ENCODE peak calls at places on chromosome 2, in nine cellular contexts. B is activated gamma-delta T cell treated with Interleukin-2 at 50 U/mL for 16 hours; C is endodermal cell; F is left kidney; W is heart left ventricle; M is stimulated activated CD4-positive, alpha-beta T cell treated with anti-CD3 and anti-CD28 coated beads, Interleukin-1b, Interleukin-23, amount 100 ng/mL, for 4 hours; D is mucosa of gallbladder; H is SW 1271; V is mesothelial cell of epicardium. Z is an unnamed sample.

GRCh38 chr2:137287934-137288639 is 522.7 kb downstream of the THSD7B start:
- DNase-seq in H (no peak), W (no peak), B (no peak), F (no peak), D (no peak), V (no peak), C (no peak), M (no peak), Z (no peak)

GRCh38 chr2:109282865-109283264 is 153.9 kb downstream of the SH3RF3 start:
- DNase-seq in B (no peak), F (no peak), H (no peak), V (no peak), D (no peak), M (no peak), C (no peak), W (no peak), Z (no peak)

GRCh38 chr2:133718688-133719201 is 150.5 kb upstream of the NCKAP5 start:
- DNase-seq in M (no peak), W (peak), H (no peak), V (no peak), D (no peak), F (peak), C (no peak), B (no peak), Z (no peak)

GRCh38 chr2:238846503-238847431 is 1.1 kb upstream of the TWIST2 start:
- DNase-seq in W (no peak), F (peak), M (no peak), B (no peak), V (no peak), H (no peak), C (peak), D (no peak), Z (no peak)

GRCh38 chr2:84971799-84972790 is 1.1 kb downstream of the KCMF1 start:
- DNase-seq in F (peak), V (peak), B (peak), W (peak), D (peak), C (peak), M (peak), H (peak), Z (peak)

GRCh38 chr2:1745171-1746023 is 1.1 kb upstream of the PXDN start:
- DNase-seq in V (no peak), C (peak), F (no peak), M (no peak), D (peak), W (no peak), B (no peak), H (no peak), Z (no peak)

GRCh38 chr2:37415128-37415817 is 70.8 kb downstream of the QPCT start:
- DNase-seq in M (no peak), D (no peak), W (no peak), H (peak), V (no peak), B (no peak), F (peak), C (peak), Z (no peak)

GRCh38 chr2:174681983-174682577 is 82.2 kb downstream of the CHRNA1 start:
- DNase-seq in C (peak), B (peak), D (no peak), M (no peak), W (peak), V (no peak), F (peak), H (no peak), Z (peak)

GRCh38 chr2:206289391-206289790 is 14.9 kb downstream of the ZDBF2 start:
- DNase-seq in M (no peak), B (no peak), W (no peak), C (no peak), D (no peak), F (no peak), V (no peak), H (no peak), Z (no peak)

GRCh38 chr2:28296243-28296642 is 96.4 kb upstream of the FOSL2 start:
- DNase-seq in B (no peak), F (no peak), V (no peak), C (no peak), M (no peak), D (no peak), H (peak), W (no peak), Z (no peak)

GRCh38 chr2:2557448-2557847 is 226.4 kb upstream of the MYT1L start:
- DNase-seq in M (no peak), C (no peak), W (no peak), D (no peak), F (no peak), B (no peak), V (no peak), H (no peak), Z (no peak)

GRCh38 chr2:150214626-150215025 is 272.8 kb downstream of the RND3 start:
- DNase-seq in C (peak), B (no peak), M (no peak), F (peak), W (no peak), H (no peak), V (no peak), D (no peak), Z (no peak)

GRCh38 chr2:71852141-71852711 is 295.4 kb downstream of the CYP26B1 start:
- DNase-seq in H (no peak), M (no peak), C (peak), F (peak), B (no peak), W (no peak), D (no peak), V (peak), Z (no peak)

GRCh38 chr2:696463-696862 is 19.3 kb upstream of the TMEM18 start:
- DNase-seq in B (no peak), C (no peak), H (no peak), M (no peak), V (no peak), W (no peak), D (no peak), F (no peak), Z (no peak)

GRCh38 chr2:109370399-109370990 is 241.5 kb downstream of the SH3RF3 start:
- DNase-seq in V (no peak), C (no peak), H (no peak), W (peak), M (no peak), D (no peak), B (no peak), F (no peak), Z (no peak)

GRCh38 chr2:20247084-20247483 is 22.2 kb upstream of the SDC1 start:
- DNase-seq in B (no peak), M (no peak), H (no peak), W (no peak), V (no peak), C (peak), F (no peak), D (no peak), Z (no peak)

GRCh38 chr2:7933665-7934064 is 748.2 kb upstream of the ID2 start:
- DNase-seq in D (no peak), H (no peak), F (no peak), B (no peak), C (no peak), M (no peak), W (no peak), V (no peak), Z (no peak)

GRCh38 chr2:33291278-33292013 is 185.0 kb upstream of the RASGRP3 start:
- DNase-seq in V (no peak), B (no peak), H (no peak), F (peak), W (no peak), C (no peak), M (no peak), D (peak), Z (no peak)

GRCh38 chr2:19574788-19575260 is 216.4 kb upstream of the OSR1 start:
- DNase-seq in H (no peak), F (peak), M (no peak), B (no peak), W (peak), V (peak), D (peak), C (no peak), Z (no peak)

GRCh38 chr2:216653931-216654365 is 20.7 kb downstream of the IGFBP2 start:
- DNase-seq in V (no peak), H (no peak), C (no peak), D (no peak), M (no peak), F (peak), W (no peak), B (no peak), Z (no peak)

GRCh38 chr2:26164231-26164630 is 8.7 kb upstream of the GAREM2 start:
- DNase-seq in C (peak), H (no peak), V (no peak), B (no peak), M (no peak), F (no peak), W (peak), D (peak), Z (no peak)

GRCh38 chr2:43000242-43001054 is 208.1 kb upstream of the HAAO start:
- DNase-seq in D (no peak), V (no peak), M (no peak), C (peak), H (no peak), B (no peak), W (no peak), F (no peak), Z (no peak)

GRCh38 chr2:46943881-46944798 is 28.5 kb upstream of the MCFD2 start:
- DNase-seq in H (no peak), B (peak), C (no peak), W (no peak), M (peak), V (no peak), D (no peak), F (no peak), Z (peak)

GRCh38 chr2:200471324-200471848 is 38.5 kb downstream of the KCTD18 start:
- DNase-seq in H (peak), C (no peak), W (no peak), V (no peak), F (peak), D (no peak), B (peak), M (peak), Z (no peak)

GRCh38 chr2:239058746-239059145 is 210.9 kb downstream of the TWIST2 start:
- DNase-seq in V (no peak), H (no peak), C (no peak), D (no peak), B (no peak), W (no peak), M (no peak), F (no peak), Z (no peak)

GRCh38 chr2:61426267-61426897 is 44.5 kb downstream of the USP34 start:
- DNase-seq in M (peak), C (peak), H (peak), V (no peak), F (peak), W (no peak), B (peak), D (peak), Z (peak)

GRCh38 chr2:160343404-160343803 is 143.3 kb upstream of the ITGB6 start:
- DNase-seq in H (no peak), M (no peak), B (no peak), C (no peak), D (no peak), W (no peak), V (no peak), F (peak), Z (no peak)

GRCh38 chr2:62149708-62150107 is 46.2 kb upstream of the B3GNT2 start:
- DNase-seq in H (no peak), B (no peak), D (no peak), W (no peak), C (no peak), F (peak), V (no peak), M (no peak), Z (no peak)

GRCh38 chr2:44167311-44167907 is 1.3 kb upstream of the PPM1B start:
- DNase-seq in B (no peak), H (no peak), W (no peak), M (no peak), V (no peak), D (no peak), F (no peak), C (no peak), Z (no peak)

GRCh38 chr2:47250576-47251403 is 95.7 kb upstream of the STPG4 start:
- DNase-seq in V (no peak), H (no peak), W (no peak), F (peak), M (no peak), C (no peak), D (no peak), B (no peak), Z (no peak)

GRCh38 chr2:225097035-225097434 is 54.8 kb upstream of the DOCK10 start:
- DNase-seq in W (no peak), V (no peak), F (no peak), H (no peak), D (no peak), C (no peak), M (no peak), B (no peak), Z (no peak)